ENCODE peak calls at places on chromosomes 13 and 19, in seven cellular contexts. K is breast epithelium, P is A549, Y is Peyer's patch, V is tibial nerve, T is uterus, N is HepG2. D is an unnamed sample.

GRCh38 chr19:58364127-58364526 is 1.6 kb upstream of the ZNF497 start:
- DNase-seq in K (no peak), P (no peak), Y (no peak), V (no peak), T (no peak), N (no peak), D (no peak)

GRCh38 chr19:56838930-56839664 is 1.4 kb downstream of the PEG3 start:
- DNase-seq in K (peak; percentile 99), P (peak; percentile 11), Y (peak; percentile 89), V (peak; percentile 88), T (peak; percentile 99), N (peak; percentile 97), D (peak; percentile 97)

GRCh38 chr13:52070929-52071523 is 46.5 kb downstream of the UTP14C start:
- DNase-seq in K (no peak), P (no peak), Y (no peak), V (no peak), T (no peak), N (peak; percentile 54), D (no peak)

GRCh38 chr13:44816701-44817684 is 172.3 kb downstream of the NUFIP1 start:
- DNase-seq in K (no peak), P (peak; percentile 36), Y (no peak), V (no peak), T (no peak), N (no peak), D (no peak)

GRCh38 chr19:17584132-17584531 is 28.7 kb downstream of the COLGALT1 start:
- DNase-seq in K (no peak), P (no peak), Y (no peak), V (no peak), T (no peak), N (no peak), D (no peak)

GRCh38 chr13:20939662-20940061 is 37.1 kb upstream of the XPO4 start:
- DNase-seq in K (no peak), P (peak; percentile 32), Y (no peak), V (no peak), T (no peak), N (no peak), D (no peak)

GRCh38 chr13:94114166-94114565 is 365.3 kb downstream of the DCT start:
- DNase-seq in K (no peak), P (no peak), Y (no peak), V (no peak), T (no peak), N (no peak), D (no peak)

GRCh38 chr19:45273532-45273877 is 22.4 kb downstream of the MARK4 start:
- DNase-seq in K (no peak), P (no peak), Y (no peak), V (no peak), T (no peak), N (no peak), D (no peak)

GRCh38 chr13:36872621-36873020 is 47.4 kb downstream of the SMAD9 start:
- DNase-seq in K (no peak), P (no peak), Y (no peak), V (no peak), T (no peak), N (no peak), D (no peak)

GRCh38 chr13:29681859-29682258 is 86.4 kb upstream of the SLC7A1 start:
- DNase-seq in K (no peak), P (no peak), Y (no peak), V (no peak), T (no peak), N (no peak), D (no peak)

GRCh38 chr19:46019270-46019669 is 3.6 kb downstream of the PGLYRP1 start:
- DNase-seq in K (no peak), P (no peak), Y (no peak), V (no peak), T (no peak), N (no peak), D (no peak)

GRCh38 chr19:17510220-17510993 is 1.0 kb upstream of the PGLS start:
- DNase-seq in K (no peak), P (no peak), Y (no peak), V (no peak), T (no peak), N (no peak), D (no peak)

GRCh38 chr13:100646030-100646673 is 28.4 kb downstream of the TMTC4 start:
- DNase-seq in K (no peak), P (peak; percentile 33), Y (no peak), V (no peak), T (no peak), N (peak; percentile 28), D (no peak)

GRCh38 chr19:31347356-31347755 is 1.9 kb downstream of the TSHZ3 start:
- DNase-seq in K (no peak), P (no peak), Y (no peak), V (no peak), T (no peak), N (no peak), D (no peak)

GRCh38 chr13:57418067-57418677 is 213.4 kb upstream of the PCDH17 start:
- DNase-seq in K (no peak), P (no peak), Y (no peak), V (no peak), T (no peak), N (no peak), D (no peak)

GRCh38 chr19:47704024-47704423 is 9.2 kb upstream of the EHD2 start:
- DNase-seq in K (no peak), P (no peak), Y (no peak), V (no peak), T (no peak), N (no peak), D (no peak)

GRCh38 chr19:46844067-46844489 is 6.6 kb downstream of the AP2S1 start:
- DNase-seq in K (no peak), P (no peak), Y (no peak), V (no peak), T (no peak), N (no peak), D (no peak)

DNA sequence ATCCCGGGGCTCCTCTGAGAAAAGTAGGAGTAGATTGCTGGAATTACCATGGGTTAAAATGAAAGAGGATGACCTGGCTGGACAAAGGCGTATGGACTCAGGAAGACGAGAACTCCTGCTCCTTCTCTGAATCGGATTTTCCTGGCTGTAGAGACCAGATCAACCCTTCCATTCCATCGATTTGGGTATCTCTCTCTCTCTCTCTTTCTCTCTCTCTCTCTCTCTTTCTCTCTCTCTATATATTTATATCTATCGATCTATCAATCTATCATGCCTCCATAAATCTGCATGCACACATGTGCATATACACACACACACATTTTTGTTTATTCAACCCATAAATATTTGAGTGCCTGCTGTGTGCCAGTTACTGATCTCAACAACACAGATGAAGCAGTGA is 234.9 kb downstream of the LMO7 start:
- DNase-seq in K (no peak), P (no peak), Y (no peak), V (no peak), T (no peak), N (no peak), D (no peak)
- TF ChIP-seq POLR2A in K (no peak), P (no peak), Y (no peak), V (no peak), T (no peak), N (no peak), D (no peak)

GRCh38 chr13:31722684-31723083 is 16.6 kb upstream of the RXFP2 start:
- DNase-seq in K (no peak), P (no peak), Y (no peak), V (no peak), T (no peak), N (no peak), D (no peak)

GRCh38 chr13:31719214-31719613 is 20.1 kb upstream of the RXFP2 start:
- DNase-seq in K (no peak), P (no peak), Y (no peak), V (no peak), T (no peak), N (no peak), D (no peak)
- H3K27ac ChIP-seq in K (no peak overlapping the region), P (no peak overlapping the region), Y (no peak overlapping the region), V (no peak overlapping the region), T (no peak overlapping the region), N (no peak overlapping the region), D (no peak overlapping the region)

GRCh38 chr19:8566855-8567254 is 10.4 kb downstream of the MYO1F start:
- DNase-seq in K (no peak), P (no peak), Y (no peak), V (no peak), T (no peak), N (no peak), D (no peak)

GRCh38 chr19:8571006-8571411 is 6.2 kb downstream of the MYO1F start:
- DNase-seq in K (no peak), P (peak; percentile 69), Y (peak; percentile 84), V (no peak), T (no peak), N (peak; percentile 34), D (no peak)

GRCh38 chr19:8567522-8568172 is 9.6 kb downstream of the MYO1F start:
- DNase-seq in K (no peak), P (no peak), Y (no peak), V (no peak), T (no peak), N (no peak), D (peak; percentile 32)

GRCh38 chr19:8573316-8573715 is 3.9 kb downstream of the MYO1F start:
- DNase-seq in K (no peak), P (no peak), Y (no peak), V (no peak), T (no peak), N (no peak), D (no peak)

DNA sequence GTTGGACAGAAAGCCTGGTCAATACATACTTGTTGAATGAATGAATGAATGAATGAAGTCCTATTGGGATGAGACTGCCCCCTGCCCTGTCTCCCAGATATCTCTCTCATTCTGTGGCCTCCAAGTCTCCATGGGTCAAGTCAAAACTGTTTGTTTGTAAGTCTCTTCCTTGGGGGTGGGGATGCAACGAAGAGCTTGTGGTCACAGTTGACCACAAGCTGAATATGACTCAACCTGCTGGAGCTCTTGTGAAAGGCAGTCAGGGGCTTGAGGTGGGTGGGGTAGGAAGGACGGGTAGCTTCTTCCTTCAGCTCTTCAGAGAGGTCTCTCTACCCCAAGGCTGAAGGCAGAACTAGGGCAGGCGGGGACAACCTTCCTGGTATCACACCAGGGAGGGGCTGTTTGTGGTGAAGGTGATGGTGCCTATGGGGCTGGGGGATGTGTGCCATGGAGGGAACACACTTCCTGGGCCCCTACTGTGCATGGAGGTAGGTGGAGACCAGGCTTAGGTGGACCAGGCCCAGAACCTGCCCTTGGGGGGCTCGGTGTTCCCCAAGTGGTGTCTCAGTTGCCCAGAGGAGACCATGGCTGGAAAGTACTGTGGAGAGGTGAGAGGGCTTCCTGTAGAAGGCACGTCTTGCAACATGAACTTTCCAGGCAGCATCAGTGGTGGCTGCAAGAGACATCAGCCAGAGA is 8.0 kb downstream of the MYO1F start:
- DNase-seq in K (no peak), P (peak; percentile 64), Y (peak; percentile 86), V (peak; percentile 50), T (no peak), N (no peak), D (peak; percentile 70)
- TF ChIP-seq POLR2A in K (no peak), P (no peak), Y (no peak), V (no peak), T (no peak), N (no peak), D (no peak)

GRCh38 chr19:13881231-13881691 is 4.3 kb downstream of the NANOS3 start:
- DNase-seq in K (peak; percentile 86), P (no peak), Y (peak; percentile 50), V (no peak), T (no peak), N (peak; percentile 45), D (no peak)
- H3K27ac ChIP-seq in K (peak overlapping the region; percentile 97), P (peak overlapping the region; percentile 100), Y (peak overlapping the region; percentile 65), V (peak overlapping the region; percentile 67), T (peak overlapping the region; percentile 83), N (no peak overlapping the region), D (peak overlapping the region; percentile 70)

D was measured in heart left ventricle.